ENCODE peak calls at places on chromosomes 16 and 17, in seven cellular contexts. P is T-cell; M is CD4-positive, CD25-positive, alpha-beta regulatory T cell; N is adrenal gland; L is NCI-H1417; B is activated CD4-positive, alpha-beta memory T cell treated with anti-CD3 and anti-CD28 coated beads, Interleukin-2, amount 10 ng/mL, durations not matched to agents 7 days and 5 days; E is hepatic stellate cell. O is an unnamed sample.
A peak's percentile ranks its signal among the peaks of the same experiment; 100 is the strongest.

GRCh38 chr16:88652763-88653065 is 1.9 kb upstream of the CYBA start:
- DNase-seq in P (no peak), L (no peak), E (no peak), N (no peak), B (no peak), M (no peak), O (no peak)

GRCh38 chr16:49755716-49756115 is 100.2 kb downstream of the ZNF423 start:
- DNase-seq in N (no peak), L (no peak), E (no peak), P (no peak), B (no peak), M (no peak), O (no peak)

GRCh38 chr16:56259425-56259779 is 68.1 kb downstream of the GNAO1 start:
- DNase-seq in L (no peak), M (no peak), P (no peak), N (no peak), E (no peak), B (no peak), O (no peak)

GRCh38 chr16:3675601-3676130 is 21.2 kb downstream of the DNASE1 start:
- DNase-seq in B (no peak), M (no peak), N (no peak), L (no peak), E (no peak), P (no peak), O (no peak)

GRCh38 chr16:3188925-3189825 is 1.2 kb downstream of the OR1F1 start:
- DNase-seq in E (peak; percentile 59), N (no peak), B (peak; percentile 60), M (peak; percentile 66), P (no peak), L (no peak), O (no peak)

GRCh38 chr17:68821860-68822693 is 133.1 kb downstream of the ABCA8 start:
- DNase-seq in P (no peak), B (no peak), M (no peak), E (peak; percentile 21), N (peak; percentile 79), L (no peak), O (no peak)

GRCh38 chr17:38761612-38762011 is 9.1 kb downstream of the PSMB3 start:
- DNase-seq in E (no peak), M (peak; percentile 56), B (peak; percentile 49), L (no peak), P (no peak), N (no peak), O (no peak)

GRCh38 chr17:79651751-79652150 is 40.9 kb upstream of the RBFOX3 start:
- DNase-seq in N (no peak), E (no peak), P (no peak), B (no peak), L (no peak), M (no peak), O (no peak)

GRCh38 chr16:87492241-87492635 is 586 bp downstream of the ZCCHC14 start:
- DNase-seq in E (no peak), P (no peak), M (no peak), B (no peak), N (no peak), L (no peak), O (no peak)

GRCh38 chr17:72287586-72287985 is 166.8 kb downstream of the SOX9 start:
- DNase-seq in M (no peak), N (no peak), L (no peak), P (no peak), E (no peak), B (no peak), O (peak; percentile 24)